ENCODE peak calls at places on chromosomes 3 and 15, in nine cellular contexts. T is bronchial epithelial cell; N is lower leg skin; K is IMR-90; C is astrocyte of the spinal cord; A is colonic mucosa; Y is CD8-positive, alpha-beta T cell; J is H9; G is neural crest cell. Z is an unnamed sample.

GRCh38 chr3:64575211-64575844 is 112.5 kb downstream of the ADAMTS9 start:
- DNase-seq in T (peak), N (no peak), K (peak), C (peak), A (no peak), Y (no peak), J (peak), G (no peak), Z (no peak)

GRCh38 chr3:186319988-186320387 is 42.0 kb downstream of the DGKG start:
- DNase-seq in T (no peak), N (no peak), K (no peak), C (no peak), A (no peak), Y (no peak), J (no peak), G (no peak), Z (no peak)

GRCh38 chr3:32041316-32041715 is 59.8 kb downstream of the ZNF860 start:
- DNase-seq in T (no peak), N (no peak), K (no peak), C (no peak), A (peak), Y (no peak), J (no peak), G (no peak), Z (no peak)

GRCh38 chr3:125960456-125961288 is 8.3 kb upstream of the ROPN1B start:
- DNase-seq in T (no peak), N (peak), K (no peak), C (no peak), A (no peak), Y (no peak), J (no peak), G (no peak), Z (no peak)

GRCh38 chr3:46628980-46629379 is 16.7 kb downstream of the FAM240A start:
- DNase-seq in T (no peak), N (no peak), K (no peak), C (no peak), A (peak), Y (no peak), J (no peak), G (no peak), Z (no peak)

GRCh38 chr3:18987070-18987469 is 161.2 kb upstream of the KCNH8 start:
- DNase-seq in T (no peak), N (no peak), K (no peak), C (no peak), A (no peak), Y (no peak), J (no peak), G (no peak), Z (no peak)

GRCh38 chr3:22887664-22888291 is 315.3 kb upstream of the UBE2E2 start:
- DNase-seq in T (peak), N (no peak), K (peak), C (peak), A (peak), Y (no peak), J (no peak), G (no peak), Z (no peak)

GRCh38 chr3:66485291-66485968 is 15.4 kb downstream of the LRIG1 start:
- DNase-seq in T (peak), N (no peak), K (peak), C (peak), A (no peak), Y (no peak), J (no peak), G (no peak), Z (no peak)

GRCh38 chr3:24923565-24923964 is 428.9 kb upstream of the THRB start:
- DNase-seq in T (no peak), N (no peak), K (no peak), C (no peak), A (no peak), Y (no peak), J (no peak), G (no peak), Z (no peak)

GRCh38 chr3:169060037-169060436 is 603.5 kb downstream of the MECOM start:
- DNase-seq in T (peak), N (no peak), K (peak), C (no peak), A (no peak), Y (no peak), J (no peak), G (no peak), Z (no peak)

GRCh38 chr3:31533169-31533870 is 595 bp downstream of the STT3B start:
- DNase-seq in T (peak), N (peak), K (peak), C (peak), A (peak), Y (peak), J (peak), G (peak), Z (no peak)

GRCh38 chr15:70863450-70864218 is 9.7 kb upstream of the LARP6 start:
- DNase-seq in T (peak), N (no peak), K (peak), C (peak), A (no peak), Y (no peak), J (no peak), G (no peak), Z (no peak)

GRCh38 chr15:51575775-51576174 is 46.8 kb downstream of the DMXL2 start:
- DNase-seq in T (no peak), N (no peak), K (no peak), C (no peak), A (no peak), Y (no peak), J (no peak), G (no peak), Z (no peak)

GRCh38 chr15:61049934-61050333 is 179.2 kb downstream of the RORA start:
- DNase-seq in T (peak), N (no peak), K (peak), C (peak), A (no peak), Y (no peak), J (no peak), G (no peak), Z (no peak)

GRCh38 chr3:48685603-48686511 is at the start of gene NCKIPSD:
- DNase-seq in T (peak), N (peak), K (peak), C (peak), A (peak), Y (peak), J (peak), G (peak), Z (peak)

GRCh38 chr15:67547836-67548531 is 5.5 kb downstream of the MAP2K5 start:
- DNase-seq in T (peak), N (no peak), K (peak), C (peak), A (no peak), Y (no peak), J (no peak), G (no peak), Z (no peak)

GRCh38 chr3:112362221-112362620 is 29.3 kb downstream of the CD200 start:
- DNase-seq in T (no peak), N (no peak), K (no peak), C (no peak), A (no peak), Y (no peak), J (no peak), G (no peak), Z (no peak)

GRCh38 chr3:14725564-14726420 is 50.9 kb downstream of the C3orf20 start:
- DNase-seq in T (no peak), N (no peak), K (peak), C (no peak), A (peak), Y (no peak), J (no peak), G (no peak), Z (no peak)

DNA sequence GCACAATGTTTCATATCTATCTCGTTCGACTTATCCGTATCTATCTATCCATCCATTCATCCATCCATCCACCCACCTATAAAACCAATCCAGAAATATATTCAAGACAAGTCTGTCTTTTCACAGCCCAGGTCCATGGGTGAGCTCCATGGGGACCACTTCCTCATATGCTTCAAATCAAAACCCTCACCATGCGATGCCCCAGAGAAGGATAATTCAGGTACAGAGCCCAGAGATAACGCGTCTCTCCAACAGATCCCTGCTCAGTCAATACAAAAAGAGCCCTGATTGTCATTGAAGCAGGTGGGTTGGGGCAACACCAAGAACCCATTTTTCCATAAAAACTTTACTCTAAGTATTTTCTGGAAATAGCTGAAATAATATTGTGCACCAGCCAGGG is 47.2 kb downstream of the PCSK6 start:
- DNase-seq in T (no peak), N (peak), K (no peak), C (no peak), A (no peak), Y (no peak), J (no peak), G (no peak), Z (no peak)
- TF ChIP-seq CTCF in T (no peak), N (no peak), K (no peak), C (no peak), A (no peak), Y (no peak), J (no peak), G (no peak), Z (no peak)

GRCh38 chr3:109806929-109807328 is 469.6 kb upstream of the DPPA4 start:
- DNase-seq in T (peak), N (no peak), K (peak), C (peak), A (no peak), Y (no peak), J (no peak), G (no peak), Z (no peak)

GRCh38 chr3:109804697-109805096 is 467.4 kb upstream of the DPPA4 start:
- DNase-seq in T (peak), N (no peak), K (no peak), C (no peak), A (no peak), Y (no peak), J (no peak), G (no peak), Z (no peak)

GRCh38 chr3:109803274-109803673 is 465.9 kb upstream of the DPPA4 start:
- DNase-seq in T (peak), N (no peak), K (no peak), C (no peak), A (no peak), Y (no peak), J (no peak), G (no peak), Z (no peak)
- TF ChIP-seq CTCF in T (peak), N (no peak), K (no peak), C (peak), A (peak), Y (no peak), J (peak), G (peak), Z (no peak)

DNA sequence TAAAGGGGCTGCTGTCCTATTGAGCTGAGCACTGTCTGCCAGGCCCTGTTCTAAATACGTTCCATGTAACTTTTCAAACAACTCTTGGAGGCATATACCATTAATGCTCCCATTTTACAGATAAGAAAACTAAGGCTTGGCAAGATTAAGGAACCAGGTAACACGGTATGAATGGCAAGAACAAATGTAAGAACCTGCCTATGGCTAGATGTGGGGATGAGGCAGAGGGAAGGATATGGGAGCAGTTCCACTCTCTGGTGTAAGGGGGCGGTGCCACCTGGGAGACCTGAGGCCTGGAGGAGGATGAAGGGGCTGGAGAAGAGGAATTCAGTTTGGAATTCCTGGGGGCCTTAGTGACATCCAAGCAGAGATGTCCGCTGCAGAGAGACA is 3.8 kb upstream of the LMAN1L start:
- DNase-seq in T (no peak), N (no peak), K (no peak), C (no peak), A (no peak), Y (no peak), J (peak), G (no peak), Z (no peak)
- TF ChIP-seq CTCF in T (no peak), N (no peak), K (no peak), C (peak), A (no peak), Y (no peak), J (peak), G (peak), Z (no peak)

DNA sequence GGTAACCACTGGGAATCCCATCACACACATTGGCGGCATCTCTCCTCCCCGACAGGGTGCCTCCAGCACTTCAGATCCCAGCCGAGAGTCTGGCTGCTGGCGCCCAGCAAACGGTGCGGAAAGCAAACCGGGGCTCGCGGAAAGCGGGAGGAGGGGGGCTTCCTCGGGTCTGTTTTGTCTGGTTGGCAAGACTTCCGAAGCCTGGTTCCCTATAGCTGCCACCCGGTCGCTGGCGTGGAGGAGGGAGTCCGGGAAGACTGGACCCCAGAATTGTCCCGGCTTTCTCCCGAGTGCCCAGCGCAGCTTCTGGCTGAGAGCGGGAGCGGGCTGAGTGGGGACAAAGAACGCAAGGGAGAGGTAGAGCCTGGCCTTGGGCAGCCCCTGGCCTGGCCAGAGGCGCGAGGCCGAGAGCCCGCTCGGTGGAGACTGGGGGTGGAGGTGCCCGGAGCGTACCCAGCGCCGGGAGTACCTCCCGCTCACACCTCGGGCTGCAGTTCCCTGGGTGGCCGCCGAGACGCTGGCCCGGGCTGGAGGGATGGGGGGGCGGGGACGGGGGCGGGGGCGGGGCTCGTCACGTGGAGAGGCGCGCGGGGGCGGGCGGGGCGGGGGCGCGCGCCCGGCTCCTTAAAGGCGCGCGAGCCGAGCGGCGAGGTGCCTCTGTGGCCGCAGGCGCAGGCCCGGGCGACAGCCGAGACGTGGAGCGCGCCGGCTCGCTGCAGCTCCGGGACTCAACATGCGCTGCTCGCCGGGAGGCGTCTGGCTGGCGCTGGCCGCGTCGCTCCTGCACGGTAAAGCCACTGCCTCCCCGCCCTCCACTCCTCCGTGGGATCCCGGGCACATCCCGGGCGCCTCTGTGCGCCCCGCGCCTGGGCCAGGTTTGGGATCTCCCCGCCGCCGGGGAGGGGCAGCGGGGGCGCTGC is at the start of gene CHRNA7:
- DNase-seq in T (peak), N (peak), K (peak), C (peak), A (peak), Y (no peak), J (peak), G (peak), Z (no peak)
- TF ChIP-seq CTCF in T (peak), N (no peak), K (peak), C (peak), A (peak), Y (no peak), J (peak), G (peak), Z (no peak)

DNA sequence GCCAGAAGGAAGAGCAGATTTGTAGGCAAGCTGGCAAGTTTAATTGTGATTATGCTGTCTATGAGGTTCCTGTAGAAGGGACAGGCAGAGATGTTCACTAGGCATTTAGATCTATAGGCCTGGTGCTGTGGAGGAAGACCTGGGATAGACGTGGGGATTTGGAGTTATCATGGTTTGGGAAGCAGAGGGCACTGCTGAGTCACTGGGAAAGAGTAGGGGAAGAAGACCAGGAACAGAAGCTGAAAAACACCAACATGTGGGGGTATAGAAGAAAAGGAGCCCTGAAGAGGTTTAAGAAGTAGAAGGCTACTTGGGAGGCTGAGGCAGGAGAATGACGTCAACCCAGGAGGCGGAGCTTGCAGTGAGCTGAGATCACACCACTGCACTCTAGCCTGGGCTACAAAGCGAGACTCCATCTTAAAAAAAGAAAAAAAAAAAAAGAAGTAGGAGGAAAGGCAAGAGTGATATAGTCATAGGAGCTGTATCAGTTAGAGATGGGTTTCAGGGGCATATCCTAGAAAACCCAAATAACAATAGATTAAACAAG is 19.3 kb downstream of the GRK7 start:
- DNase-seq in T (peak), N (peak), K (no peak), C (peak), A (no peak), Y (no peak), J (no peak), G (no peak), Z (no peak)
- TF ChIP-seq CTCF in T (peak), N (no peak), K (no peak), C (peak), A (no peak), Y (no peak), J (peak), G (no peak), Z (no peak)

GRCh38 chr15:95291878-95292472 is 1038.5 kb upstream of the NR2F2 start:
- DNase-seq in T (peak), N (no peak), K (peak), C (peak), A (no peak), Y (no peak), J (no peak), G (no peak), Z (no peak)
- TF ChIP-seq CTCF in T (peak), N (no peak), K (peak), C (peak), A (peak), Y (peak), J (peak), G (peak), Z (peak)

DNA sequence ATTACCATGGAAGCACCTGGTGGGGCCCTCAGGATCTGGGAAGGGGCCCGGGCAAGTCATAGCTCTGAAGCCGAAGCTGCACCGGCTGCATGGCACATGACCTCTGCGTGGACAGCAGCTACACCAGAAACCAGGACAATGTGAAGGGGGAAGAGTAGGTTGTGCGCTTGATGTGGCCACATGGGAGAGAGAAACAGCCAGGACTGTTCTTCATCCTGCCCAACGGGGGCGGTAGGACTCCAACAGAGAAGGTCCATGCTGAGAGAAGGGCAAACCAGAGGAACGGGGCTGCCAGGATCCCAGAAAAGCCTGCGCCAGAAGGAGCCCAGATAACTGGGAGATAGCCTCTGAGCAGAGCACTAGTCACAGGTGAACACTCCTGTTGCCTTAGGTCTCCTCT is 54.9 kb upstream of the PRR20G start:
- DNase-seq in T (no peak), N (no peak), K (no peak), C (no peak), A (no peak), Y (no peak), J (peak), G (no peak), Z (no peak)
- TF ChIP-seq CTCF in T (peak), N (no peak), K (no peak), C (no peak), A (no peak), Y (no peak), J (peak), G (no peak), Z (no peak)

GRCh38 chr15:69031013-69032001 is 16.8 kb downstream of the NOX5 start:
- DNase-seq in T (peak), N (no peak), K (no peak), C (peak), A (peak), Y (no peak), J (peak), G (peak), Z (no peak)
- TF ChIP-seq CTCF in T (peak), N (no peak), K (peak), C (peak), A (peak), Y (peak), J (peak), G (peak), Z (no peak)

DNA sequence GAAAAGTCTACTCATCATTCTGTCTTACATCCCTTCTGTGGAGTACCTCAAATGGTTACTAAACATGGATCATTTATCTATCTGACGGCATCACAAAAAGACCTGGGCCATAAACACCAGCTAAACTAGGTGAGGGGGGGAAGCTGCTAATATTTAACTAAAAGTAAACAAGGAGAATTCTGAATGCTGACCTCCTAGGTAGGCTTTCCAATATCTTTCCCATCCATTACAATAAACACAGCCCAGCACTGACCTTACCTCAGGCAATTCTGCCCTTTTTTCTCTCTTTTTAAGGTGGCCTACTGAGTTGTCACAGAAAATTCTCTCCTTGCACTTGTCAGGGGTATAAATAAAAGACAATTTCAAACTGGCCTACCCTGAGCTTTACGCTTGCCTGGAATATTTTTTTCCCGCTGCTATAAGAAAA is 33.1 kb downstream of the USF3 start:
- DNase-seq in T (no peak), N (no peak), K (no peak), C (no peak), A (peak), Y (no peak), J (no peak), G (no peak), Z (no peak)
- TF ChIP-seq CTCF in T (no peak), N (no peak), K (no peak), C (no peak), A (no peak), Y (no peak), J (no peak), G (no peak), Z (no peak)